ENCODE peak calls at places on chromosomes 7 and 10, in nine cellular contexts. M is ecto neural progenitor cell; S is stimulated activated naive CD4-positive, alpha-beta T cell; J is NCI-H774; P is neuronal stem cell; L is body of pancreas; Z is NCI-H510A treated with DMSO at 0.1 percent for 48 hours; I is GM12865; F is ACHN. B is an unnamed sample.

GRCh38 chr7:34451923-34452322 is 206.1 kb upstream of the NPSR1 start:
- DNase-seq in M (no peak), S (no peak), J (no peak), P (no peak), L (no peak), Z (no peak), I (no peak), F (no peak), B (no peak)

GRCh38 chr7:25964483-25964961 is 187.5 kb upstream of the NFE2L3 start:
- DNase-seq in M (no peak), S (no peak), J (no peak), P (no peak), L (peak), Z (no peak), I (peak), F (no peak), B (no peak)

GRCh38 chr7:96901822-96902412 is 103.4 kb upstream of the DLX6 start:
- DNase-seq in M (no peak), S (no peak), J (peak), P (no peak), L (no peak), Z (no peak), I (no peak), F (no peak), B (no peak)

GRCh38 chr10:34433241-34434076 is 381.6 kb downstream of the PARD3 start:
- DNase-seq in M (no peak), S (no peak), J (no peak), P (no peak), L (no peak), Z (no peak), I (no peak), F (no peak), B (no peak)

GRCh38 chr7:149838992-149839408 is 825 bp downstream of the ZNF862 start:
- DNase-seq in M (no peak), S (no peak), J (no peak), P (peak), L (no peak), Z (peak), I (no peak), F (peak), B (no peak)

GRCh38 chr10:44911081-44911540 is at the start of gene TMEM72:
- DNase-seq in M (peak), S (no peak), J (no peak), P (no peak), L (peak), Z (peak), I (no peak), F (peak), B (peak)

GRCh38 chr7:8226526-8226925 is 35.4 kb downstream of the ICA1 start:
- DNase-seq in M (no peak), S (no peak), J (no peak), P (no peak), L (no peak), Z (no peak), I (no peak), F (no peak), B (no peak)

GRCh38 chr10:69665457-69666320 is 35.6 kb downstream of the FAM241B start:
- DNase-seq in M (no peak), S (no peak), J (no peak), P (no peak), L (no peak), Z (no peak), I (no peak), F (no peak), B (no peak)

GRCh38 chr7:128266891-128267839 is 26.1 kb downstream of the LEP start:
- DNase-seq in M (peak), S (no peak), J (no peak), P (peak), L (peak), Z (peak), I (no peak), F (peak), B (peak)

GRCh38 chr10:128530301-128530700 is 404.1 kb upstream of the MKI67 start:
- DNase-seq in M (no peak), S (no peak), J (no peak), P (no peak), L (no peak), Z (no peak), I (peak), F (peak), B (no peak)

GRCh38 chr7:91600112-91600511 is 280.4 kb downstream of the MTERF1 start:
- DNase-seq in M (no peak), S (no peak), J (no peak), P (no peak), L (no peak), Z (no peak), I (no peak), F (no peak), B (no peak)

GRCh38 chr10:124875596-124875995 is 66.3 kb upstream of the ZRANB1 start:
- DNase-seq in M (no peak), S (no peak), J (no peak), P (no peak), L (no peak), Z (no peak), I (no peak), F (peak), B (no peak)

GRCh38 chr7:13953368-13953767 is 36.1 kb downstream of the ETV1 start:
- DNase-seq in M (no peak), S (no peak), J (no peak), P (no peak), L (no peak), Z (no peak), I (no peak), F (no peak), B (no peak)

GRCh38 chr10:91034494-91035157 is 113.7 kb upstream of the ANKRD1 start:
- DNase-seq in M (no peak), S (no peak), J (no peak), P (no peak), L (peak), Z (no peak), I (no peak), F (no peak), B (peak)

GRCh38 chr7:94289071-94289470 is 105.6 kb upstream of the COL1A2 start:
- DNase-seq in M (peak), S (no peak), J (peak), P (peak), L (peak), Z (peak), I (peak), F (peak), B (peak)

GRCh38 chr7:84100866-84101265 is 93.7 kb downstream of the SEMA3A start:
- DNase-seq in M (no peak), S (no peak), J (no peak), P (no peak), L (no peak), Z (no peak), I (no peak), F (peak), B (peak)

GRCh38 chr7:100016209-100016901 is 959 bp downstream of the ZKSCAN1 start:
- DNase-seq in M (no peak), S (no peak), J (no peak), P (no peak), L (no peak), Z (no peak), I (no peak), F (peak), B (no peak)

GRCh38 chr7:100552532-100552931 is 13.5 kb downstream of the AGFG2 start:
- DNase-seq in M (no peak), S (no peak), J (no peak), P (no peak), L (no peak), Z (no peak), I (no peak), F (no peak), B (no peak)

GRCh38 chr7:139453673-139454321 is 29.7 kb downstream of the KLRG2 start:
- DNase-seq in M (no peak), S (no peak), J (no peak), P (no peak), L (no peak), Z (no peak), I (no peak), F (no peak), B (no peak)

GRCh38 chr10:96374639-96374984 is 15.8 kb upstream of the OPALIN start:
- DNase-seq in M (no peak), S (no peak), J (no peak), P (no peak), L (no peak), Z (no peak), I (no peak), F (no peak), B (no peak)

GRCh38 chr10:73865459-73866442 is 8.6 kb downstream of the CAMK2G start:
- DNase-seq in M (no peak), S (peak), J (no peak), P (no peak), L (no peak), Z (no peak), I (peak), F (no peak), B (no peak)

GRCh38 chr7:30888783-30889182 is 22.9 kb upstream of the AQP1 start:
- DNase-seq in M (no peak), S (no peak), J (no peak), P (no peak), L (no peak), Z (peak), I (no peak), F (peak), B (peak)

GRCh38 chr10:124704428-124704805 is 39.8 kb downstream of the FAM53B start:
- DNase-seq in M (no peak), S (no peak), J (no peak), P (no peak), L (no peak), Z (no peak), I (no peak), F (no peak), B (no peak)

B was measured in kidney epithelial cell.